ENCODE peak calls at places on chromosomes 5 and 9, in seven cellular contexts. K is GM12878, U is HCT116, D is SK-N-SH, Y is K562, S is H1, F is HepG2. R is an unnamed sample.

GRCh38 chr9:72129271-72130156 is 19.7 kb upstream of the GDA start:
- DNase-seq in K (no peak), U (no peak), D (no peak), Y (no peak), S (no peak), F (peak), R (no peak)

GRCh38 chr5:64612349-64612961 is 77.8 kb upstream of the SHISAL2B start:
- DNase-seq in K (no peak), U (peak), D (peak), Y (peak), S (no peak), F (peak), R (peak)

GRCh38 chr5:107929080-107929479 is 258.3 kb upstream of the EFNA5 start:
- DNase-seq in K (no peak), U (no peak), D (no peak), Y (no peak), S (no peak), F (no peak), R (no peak)

GRCh38 chr9:35431467-35431866 is 58.4 kb upstream of the RUSC2 start:
- DNase-seq in K (no peak), U (no peak), D (no peak), Y (no peak), S (no peak), F (no peak), R (no peak)

GRCh38 chr9:90331826-90332575 is 310.6 kb downstream of the DIRAS2 start:
- DNase-seq in K (no peak), U (no peak), D (no peak), Y (no peak), S (no peak), F (no peak), R (no peak)

GRCh38 chr5:94217216-94217615 is 401.2 kb downstream of the KIAA0825 start:
- DNase-seq in K (no peak), U (no peak), D (no peak), Y (no peak), S (no peak), F (no peak), R (no peak)

GRCh38 chr9:34995288-34996060 is 5.9 kb downstream of the DNAJB5 start:
- DNase-seq in K (no peak), U (no peak), D (no peak), Y (no peak), S (no peak), F (peak), R (no peak)

GRCh38 chr5:16980983-16981382 is 44.9 kb upstream of the MYO10 start:
- DNase-seq in K (no peak), U (no peak), D (no peak), Y (no peak), S (no peak), F (no peak), R (no peak)

GRCh38 chr5:174056064-174056842 is 10.7 kb downstream of the NSG2 start:
- DNase-seq in K (no peak), U (no peak), D (no peak), Y (no peak), S (no peak), F (no peak), R (no peak)

GRCh38 chr5:162858770-162859169 is 578.6 kb upstream of the CCNG1 start:
- DNase-seq in K (no peak), U (no peak), D (no peak), Y (no peak), S (no peak), F (no peak), R (no peak)

GRCh38 chr5:71811779-71812178 is 92.7 kb downstream of the CARTPT start:
- DNase-seq in K (no peak), U (no peak), D (no peak), Y (no peak), S (no peak), F (no peak), R (no peak)

GRCh38 chr5:98490348-98490747 is 283.1 kb upstream of the RGMB start:
- DNase-seq in K (no peak), U (no peak), D (no peak), Y (no peak), S (no peak), F (no peak), R (no peak)

GRCh38 chr9:126692041-126692758 is 78.5 kb downstream of the LMX1B start:
- DNase-seq in K (no peak), U (no peak), D (no peak), Y (no peak), S (no peak), F (no peak), R (no peak)

GRCh38 chr9:89886281-89886700 is 281.5 kb downstream of the GADD45G start:
- DNase-seq in K (no peak), U (no peak), D (no peak), Y (no peak), S (no peak), F (no peak), R (no peak)

GRCh38 chr5:153456354-153456753 is 34.1 kb upstream of the GRIA1 start:
- DNase-seq in K (no peak), U (no peak), D (no peak), Y (no peak), S (no peak), F (no peak), R (no peak)

GRCh38 chr5:135076801-135077200 is 42.8 kb upstream of the PITX1 start:
- DNase-seq in K (no peak), U (no peak), D (no peak), Y (no peak), S (no peak), F (no peak), R (no peak)

GRCh38 chr5:53006920-53007890 is 18.1 kb downstream of the ITGA2 start:
- DNase-seq in K (no peak), U (no peak), D (no peak), Y (no peak), S (no peak), F (no peak), R (no peak)

GRCh38 chr9:27499481-27499880 is 24.6 kb upstream of the IFNK start:
- DNase-seq in K (no peak), U (no peak), D (no peak), Y (no peak), S (no peak), F (no peak), R (no peak)

GRCh38 chr5:2634399-2635176 is 116.9 kb downstream of the IRX2 start:
- DNase-seq in K (no peak), U (no peak), D (no peak), Y (no peak), S (no peak), F (no peak), R (no peak)

GRCh38 chr5:45795458-45795857 is 99.3 kb upstream of the HCN1 start:
- DNase-seq in K (no peak), U (no peak), D (no peak), Y (no peak), S (no peak), F (no peak), R (peak)

GRCh38 chr5:33688041-33688980 is 203.5 kb downstream of the ADAMTS12 start:
- DNase-seq in K (no peak), U (no peak), D (no peak), Y (no peak), S (no peak), F (no peak), R (no peak)

GRCh38 chr5:14400085-14400484 is 181.5 kb upstream of the OTULINL start:
- DNase-seq in K (no peak), U (no peak), D (peak), Y (no peak), S (no peak), F (no peak), R (no peak)

GRCh38 chr5:61275841-61276240 is 56.2 kb upstream of the ZSWIM6 start:
- DNase-seq in K (no peak), U (no peak), D (no peak), Y (no peak), S (no peak), F (no peak), R (no peak)

GRCh38 chr5:107698286-107698685 is 27.5 kb upstream of the EFNA5 start:
- DNase-seq in K (no peak), U (no peak), D (no peak), Y (no peak), S (no peak), F (no peak), R (no peak)

GRCh38 chr9:129023908-129024233 is 4.3 kb downstream of the SH3GLB2 start:
- DNase-seq in K (no peak), U (no peak), D (no peak), Y (no peak), S (no peak), F (no peak), R (no peak)

GRCh38 chr9:105051897-105052296 is 123.9 kb upstream of the ABCA1 start:
- DNase-seq in K (no peak), U (no peak), D (no peak), Y (no peak), S (no peak), F (no peak), R (no peak)

GRCh38 chr5:32304622-32305021 is 8.1 kb downstream of the MTMR12 start:
- DNase-seq in K (no peak), U (no peak), D (no peak), Y (no peak), S (no peak), F (no peak), R (no peak)

GRCh38 chr9:121226186-121226585 is 24.5 kb upstream of the RAB14 start:
- DNase-seq in K (no peak), U (no peak), D (no peak), Y (no peak), S (no peak), F (no peak), R (no peak)

GRCh38 chr5:127875235-127876021 is 172.2 kb downstream of the CCDC192 start:
- DNase-seq in K (peak), U (peak), D (peak), Y (peak), S (peak), F (peak), R (no peak)

GRCh38 chr5:127872494-127872893 is 169.3 kb downstream of the CCDC192 start:
- DNase-seq in K (no peak), U (no peak), D (no peak), Y (no peak), S (no peak), F (no peak), R (no peak)

GRCh38 chr5:127871448-127872153 is 168.4 kb downstream of the CCDC192 start:
- DNase-seq in K (no peak), U (no peak), D (no peak), Y (no peak), S (no peak), F (no peak), R (no peak)

GRCh38 chr5:127878174-127878750 is 175.1 kb downstream of the CCDC192 start:
- DNase-seq in K (no peak), U (peak), D (peak), Y (peak), S (peak), F (peak), R (no peak)

DNA sequence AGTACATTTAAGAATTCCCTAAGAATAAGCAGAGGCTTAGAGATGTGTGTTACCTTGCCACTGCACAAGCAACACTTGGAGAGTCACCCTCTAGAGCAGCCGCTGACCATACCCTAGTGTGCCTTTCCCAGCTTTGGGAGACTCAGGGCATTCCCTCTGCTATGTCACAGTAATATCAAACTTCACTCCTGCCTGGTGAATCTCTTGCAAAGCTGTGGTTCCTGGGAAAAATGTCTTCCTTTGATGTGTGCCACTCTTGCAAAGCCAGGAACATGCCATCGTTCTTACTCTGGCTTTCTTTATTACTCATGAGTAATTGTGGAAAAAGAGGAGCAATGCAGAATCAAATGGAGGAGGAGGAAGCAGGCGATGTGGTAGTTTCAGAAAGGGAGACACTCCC is 173.2 kb downstream of the CCDC192 start:
- DNase-seq in K (no peak), U (peak), D (no peak), Y (no peak), S (no peak), F (no peak), R (no peak)
- TF ChIP-seq JUND in K (no peak), U (peak), D (no peak), Y (no peak), S (no peak), F (no peak), R (no peak)

GRCh38 chr9:76964612-76965011 is 54.8 kb upstream of the FOXB2 start:
- DNase-seq in K (no peak), U (no peak), D (no peak), Y (no peak), S (no peak), F (no peak), R (no peak)

GRCh38 chr9:76957258-76957657 is 51.3 kb upstream of the PRUNE2 start:
- DNase-seq in K (no peak), U (no peak), D (no peak), Y (no peak), S (no peak), F (no peak), R (no peak)

DNA sequence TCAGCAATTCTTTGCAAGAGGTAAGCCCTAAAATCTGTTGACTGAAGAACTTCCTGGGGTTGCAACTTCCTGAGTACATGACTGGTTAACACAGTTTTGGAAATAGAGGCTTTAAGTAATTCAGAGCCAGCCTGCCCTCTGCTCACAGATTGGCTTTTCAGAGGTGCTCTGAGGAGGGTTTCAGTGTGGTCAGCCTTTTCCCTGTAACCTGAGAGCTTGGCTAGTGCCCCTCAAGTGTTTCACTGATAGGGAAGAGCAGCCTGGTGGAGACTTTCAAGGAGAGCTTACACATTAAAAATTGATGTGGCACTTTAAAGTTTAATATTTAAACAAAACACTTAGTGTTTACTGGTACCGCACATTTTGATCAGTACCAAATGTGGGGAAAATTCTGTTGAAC is 56.7 kb upstream of the FOXB2 start:
- DNase-seq in K (no peak), U (no peak), D (no peak), Y (no peak), S (no peak), F (no peak), R (no peak)
- TF ChIP-seq JUND in K (no peak), U (no peak), D (no peak), Y (no peak), S (no peak), F (no peak), R (no peak)

DNA sequence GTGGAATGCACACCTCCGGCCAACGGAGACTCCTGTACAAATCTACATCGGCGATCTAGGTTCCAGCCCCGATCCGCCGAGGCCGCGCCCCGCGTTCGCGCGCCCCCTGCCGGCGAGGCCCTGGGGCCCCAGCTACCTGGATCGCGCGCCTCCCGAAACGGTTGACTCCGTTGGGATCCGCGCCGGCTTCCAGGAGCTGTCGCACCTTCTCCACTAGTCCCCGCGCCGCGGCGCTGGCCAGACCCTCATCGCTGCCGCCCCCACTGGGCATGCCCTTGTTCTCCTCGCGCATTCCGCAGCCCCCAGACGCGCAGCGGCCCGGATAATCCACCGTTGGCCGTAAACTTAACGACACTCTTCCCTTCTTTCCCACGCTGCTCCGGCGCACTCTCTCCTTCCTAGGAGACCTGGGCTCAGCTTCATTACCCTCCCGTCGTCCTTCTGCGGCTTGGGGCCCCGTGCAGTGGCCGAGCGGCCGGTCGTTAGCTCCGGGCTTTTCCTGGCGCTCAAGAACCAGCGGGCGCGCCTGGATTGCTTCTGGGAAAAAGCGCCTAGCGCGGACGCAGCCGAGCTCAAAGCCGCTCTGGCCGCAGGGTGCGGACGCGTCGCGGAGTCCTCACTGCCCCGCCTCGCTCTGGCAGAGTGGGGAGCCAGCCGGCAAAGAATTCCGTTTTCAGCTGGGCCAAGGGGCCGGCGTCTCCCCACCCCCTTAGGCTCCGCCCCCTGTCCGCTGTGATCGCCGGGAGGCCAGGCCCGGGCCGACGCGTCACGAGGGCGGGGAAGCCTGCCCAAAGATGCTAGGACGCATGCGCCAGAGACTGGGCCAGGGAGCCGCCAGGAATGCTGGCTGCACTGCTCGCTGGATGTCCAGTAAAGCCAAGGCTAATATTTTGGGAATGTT is at the start of gene CDKN2B:
- DNase-seq in K (no peak), U (peak), D (peak), Y (no peak), S (peak), F (peak), R (peak)
- TF ChIP-seq JUND in K (no peak), U (no peak), D (no peak), Y (no peak), S (no peak), F (no peak), R (no peak)

GRCh38 chr5:43037929-43038510 is 2.1 kb downstream of the ANXA2R start:
- DNase-seq in K (no peak), U (no peak), D (no peak), Y (no peak), S (no peak), F (no peak), R (no peak)
- TF ChIP-seq JUND in K (no peak), U (no peak), D (no peak), Y (no peak), S (no peak), F (no peak), R (no peak)

GRCh38 chr5:150243590-150243989 is 46.0 kb downstream of the CAMK2A start:
- DNase-seq in K (no peak), U (no peak), D (no peak), Y (no peak), S (no peak), F (no peak), R (no peak)

GRCh38 chr5:150242495-150242894 is 47.1 kb downstream of the CAMK2A start:
- DNase-seq in K (no peak), U (no peak), D (no peak), Y (no peak), S (no peak), F (no peak), R (no peak)

GRCh38 chr5:150245808-150246207 is 43.8 kb downstream of the CAMK2A start:
- DNase-seq in K (no peak), U (no peak), D (no peak), Y (no peak), S (no peak), F (no peak), R (no peak)

GRCh38 chr5:150245111-150245789 is 44.3 kb downstream of the CAMK2A start:
- DNase-seq in K (no peak), U (no peak), D (peak), Y (peak), S (no peak), F (no peak), R (no peak)

DNA sequence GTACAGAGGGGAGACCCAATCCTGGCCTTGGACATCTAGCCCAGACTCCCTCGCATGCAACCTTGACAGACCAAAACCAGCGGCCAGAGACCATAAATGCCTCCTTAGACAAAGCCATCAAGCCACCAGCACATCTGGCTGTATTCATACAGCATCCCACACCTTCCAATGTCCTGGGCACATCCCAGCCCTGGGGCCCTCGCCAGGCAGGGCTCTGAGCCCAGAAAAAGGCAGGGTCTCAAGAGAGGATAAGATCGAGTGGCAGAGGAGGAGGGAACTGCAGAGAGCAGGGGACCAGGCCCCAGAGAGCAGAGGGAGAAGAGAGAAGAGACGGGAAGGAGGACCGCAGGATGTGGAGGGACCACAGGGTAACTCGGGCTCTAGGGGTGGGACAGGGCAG is 45.4 kb downstream of the CAMK2A start:
- DNase-seq in K (no peak), U (no peak), D (no peak), Y (no peak), S (no peak), F (no peak), R (no peak)
- TF ChIP-seq JUND in K (no peak), U (no peak), D (no peak), Y (no peak), S (no peak), F (no peak), R (no peak)

GRCh38 chr9:93346240-93347112 is 105.0 kb upstream of the FAM120A start:
- DNase-seq in K (no peak), U (no peak), D (peak), Y (no peak), S (peak), F (no peak), R (no peak)
- TF ChIP-seq JUND in K (no peak), U (no peak), D (no peak), Y (no peak), S (no peak), F (no peak), R (no peak)

GRCh38 chr9:78982849-78983248 is 588.9 kb upstream of the TLE4 start:
- DNase-seq in K (no peak), U (peak), D (no peak), Y (no peak), S (no peak), F (no peak), R (no peak)
- TF ChIP-seq JUND in K (no peak), U (no peak), D (no peak), Y (no peak), S (no peak), F (no peak), R (no peak)

GRCh38 chr9:127875306-127875966 is 2.0 kb downstream of the AK1 start:
- DNase-seq in K (no peak), U (no peak), D (no peak), Y (no peak), S (no peak), F (no peak), R (no peak)
- TF ChIP-seq JUND in K (no peak), U (no peak), D (no peak), Y (no peak), S (no peak), F (no peak), R (no peak)

GRCh38 chr5:79508354-79508753 is 5.6 kb downstream of the HOMER1 start:
- DNase-seq in K (no peak), U (no peak), D (no peak), Y (no peak), S (no peak), F (peak), R (peak)
- TF ChIP-seq JUND in K (no peak), U (no peak), D (no peak), Y (no peak), S (no peak), F (no peak), R (no peak)

R was measured in T47D.